ENCODE peak calls at places on chromosomes 1 and 21, in eight cellular contexts. One of them, this sample, is unnamed.

GRCh38 chr1:53652441-53653199 is 86.3 kb downstream of the GLIS1 start:
- DNase-seq in B cell: no peak
- DNase-seq in M059J: peak
- DNase-seq in HTR-8/SVneo: no peak
- DNase-seq in G401: no peak
- DNase-seq in NCI-H446: no peak
- DNase-seq in lower lobe of right lung: no peak
- DNase-seq in activated CD4-positive, alpha-beta T cell treated with anti-CD3 and anti-CD28 coated beads for 24 hours: no peak
- DNase-seq in this sample: no peak

GRCh38 chr21:42022906-42023305 is 12.7 kb upstream of the ZBTB21 start:
- DNase-seq in B cell: no peak
- DNase-seq in M059J: no peak
- DNase-seq in HTR-8/SVneo: no peak
- DNase-seq in G401: no peak
- DNase-seq in NCI-H446: no peak
- DNase-seq in lower lobe of right lung: no peak
- DNase-seq in activated CD4-positive, alpha-beta T cell treated with anti-CD3 and anti-CD28 coated beads for 24 hours: no peak
- DNase-seq in this sample: no peak

GRCh38 chr1:45796381-45796780 is 7.0 kb upstream of the MAST2 start:
- DNase-seq in B cell: no peak
- DNase-seq in M059J: no peak
- DNase-seq in HTR-8/SVneo: no peak
- DNase-seq in G401: no peak
- DNase-seq in NCI-H446: no peak
- DNase-seq in lower lobe of right lung: no peak
- DNase-seq in activated CD4-positive, alpha-beta T cell treated with anti-CD3 and anti-CD28 coated beads for 24 hours: no peak
- DNase-seq in this sample: no peak

GRCh38 chr1:22846453-22846852 is 126.2 kb downstream of the LACTBL1 start:
- DNase-seq in B cell: no peak
- DNase-seq in M059J: no peak
- DNase-seq in HTR-8/SVneo: no peak
- DNase-seq in G401: no peak
- DNase-seq in NCI-H446: no peak
- DNase-seq in lower lobe of right lung: peak
- DNase-seq in activated CD4-positive, alpha-beta T cell treated with anti-CD3 and anti-CD28 coated beads for 24 hours: no peak
- DNase-seq in this sample: no peak

GRCh38 chr1:201531551-201532425 is 7.1 kb upstream of the NAV1 start:
- DNase-seq in B cell: no peak
- DNase-seq in M059J: no peak
- DNase-seq in HTR-8/SVneo: no peak
- DNase-seq in G401: no peak
- DNase-seq in NCI-H446: no peak
- DNase-seq in lower lobe of right lung: no peak
- DNase-seq in activated CD4-positive, alpha-beta T cell treated with anti-CD3 and anti-CD28 coated beads for 24 hours: no peak
- DNase-seq in this sample: no peak

GRCh38 chr1:204334455-204334854 is 25.3 kb downstream of the PLEKHA6 start:
- DNase-seq in B cell: no peak
- DNase-seq in M059J: no peak
- DNase-seq in HTR-8/SVneo: no peak
- DNase-seq in G401: no peak
- DNase-seq in NCI-H446: no peak
- DNase-seq in lower lobe of right lung: no peak
- DNase-seq in activated CD4-positive, alpha-beta T cell treated with anti-CD3 and anti-CD28 coated beads for 24 hours: no peak
- DNase-seq in this sample: no peak

GRCh38 chr1:212450331-212450881 is 17.7 kb downstream of the NENF start:
- DNase-seq in B cell: no peak
- DNase-seq in M059J: peak
- DNase-seq in HTR-8/SVneo: no peak
- DNase-seq in G401: peak
- DNase-seq in NCI-H446: no peak
- DNase-seq in lower lobe of right lung: no peak
- DNase-seq in activated CD4-positive, alpha-beta T cell treated with anti-CD3 and anti-CD28 coated beads for 24 hours: no peak
- DNase-seq in this sample: no peak

GRCh38 chr1:219751870-219752269 is 139.0 kb upstream of the ZC3H11B start:
- DNase-seq in B cell: no peak
- DNase-seq in M059J: no peak
- DNase-seq in HTR-8/SVneo: no peak
- DNase-seq in G401: no peak
- DNase-seq in NCI-H446: no peak
- DNase-seq in lower lobe of right lung: no peak
- DNase-seq in activated CD4-positive, alpha-beta T cell treated with anti-CD3 and anti-CD28 coated beads for 24 hours: no peak
- DNase-seq in this sample: no peak

GRCh38 chr1:162335126-162335525 is 41.5 kb downstream of the SPATA46 start:
- DNase-seq in B cell: no peak
- DNase-seq in M059J: no peak
- DNase-seq in HTR-8/SVneo: no peak
- DNase-seq in G401: no peak
- DNase-seq in NCI-H446: no peak
- DNase-seq in lower lobe of right lung: no peak
- DNase-seq in activated CD4-positive, alpha-beta T cell treated with anti-CD3 and anti-CD28 coated beads for 24 hours: no peak
- DNase-seq in this sample: no peak

GRCh38 chr1:214317300-214317699 is 36.3 kb downstream of the SMYD2 start:
- DNase-seq in B cell: no peak
- DNase-seq in M059J: no peak
- DNase-seq in HTR-8/SVneo: no peak
- DNase-seq in G401: no peak
- DNase-seq in NCI-H446: no peak
- DNase-seq in lower lobe of right lung: no peak
- DNase-seq in activated CD4-positive, alpha-beta T cell treated with anti-CD3 and anti-CD28 coated beads for 24 hours: no peak
- DNase-seq in this sample: no peak

This sample was measured in Caki2.